ENCODE peak calls at places on chromosomes 3 and 15, in four cellular contexts. One of them, this sample, is unnamed.

GRCh38 chr3:52831500-52832301 is 1.2 kb upstream of the ITIH4 start:
- DNase-seq in endothelial cell of umbilical vein: peak; percentile 72
- DNase-seq in heart left ventricle: no peak
- DNase-seq in sigmoid colon: peak; percentile 85
- DNase-seq in this sample: peak; percentile 64

GRCh38 chr3:176927985-176928931 is 269.0 kb downstream of the TBL1XR1 start:
- DNase-seq in endothelial cell of umbilical vein: no peak
- DNase-seq in heart left ventricle: no peak
- DNase-seq in sigmoid colon: no peak
- DNase-seq in this sample: no peak

GRCh38 chr3:113498221-113499005 is 16.5 kb downstream of the SPICE1 start:
- DNase-seq in endothelial cell of umbilical vein: peak; percentile 87
- DNase-seq in heart left ventricle: no peak
- DNase-seq in sigmoid colon: no peak
- DNase-seq in this sample: no peak

GRCh38 chr3:57128863-57129602 is 36.1 kb downstream of the IL17RD start:
- DNase-seq in endothelial cell of umbilical vein: no peak
- DNase-seq in heart left ventricle: no peak
- DNase-seq in sigmoid colon: no peak
- DNase-seq in this sample: no peak

GRCh38 chr3:117019082-117019713 is 309.6 kb downstream of the TUSC7 start:
- DNase-seq in endothelial cell of umbilical vein: peak; percentile 67
- DNase-seq in heart left ventricle: peak; percentile 35
- DNase-seq in sigmoid colon: peak; percentile 75
- DNase-seq in this sample: peak; percentile 87

GRCh38 chr15:96331942-96332853 is 1.7 kb downstream of the NR2F2 start:
- DNase-seq in endothelial cell of umbilical vein: peak; percentile 40
- DNase-seq in heart left ventricle: no peak
- DNase-seq in sigmoid colon: peak; percentile 77
- DNase-seq in this sample: peak; percentile 37

GRCh38 chr3:38579146-38579545 is 70.3 kb downstream of the SCN5A start:
- DNase-seq in endothelial cell of umbilical vein: no peak
- DNase-seq in heart left ventricle: peak; percentile 88
- DNase-seq in sigmoid colon: no peak
- DNase-seq in this sample: no peak

GRCh38 chr15:99019558-99020540 is 12.3 kb upstream of the PGPEP1L start:
- DNase-seq in endothelial cell of umbilical vein: no peak
- DNase-seq in heart left ventricle: no peak
- DNase-seq in sigmoid colon: no peak
- DNase-seq in this sample: peak; percentile 37

GRCh38 chr15:79897701-79898113 is 893 bp upstream of the MTHFS start:
- DNase-seq in endothelial cell of umbilical vein: no peak
- DNase-seq in heart left ventricle: no peak
- DNase-seq in sigmoid colon: no peak
- DNase-seq in this sample: no peak

GRCh38 chr15:47820780-47821319 is 103.5 kb downstream of the SEMA6D start:
- DNase-seq in endothelial cell of umbilical vein: peak; percentile 50
- DNase-seq in heart left ventricle: no peak
- DNase-seq in sigmoid colon: no peak
- DNase-seq in this sample: no peak

GRCh38 chr3:105518806-105519418 is 152.2 kb downstream of the ALCAM start:
- DNase-seq in endothelial cell of umbilical vein: peak; percentile 78
- DNase-seq in heart left ventricle: no peak
- DNase-seq in sigmoid colon: no peak
- DNase-seq in this sample: no peak

GRCh38 chr15:60883691-60884319 is 345.3 kb downstream of the RORA start:
- DNase-seq in endothelial cell of umbilical vein: no peak
- DNase-seq in heart left ventricle: no peak
- DNase-seq in sigmoid colon: no peak
- DNase-seq in this sample: no peak

GRCh38 chr3:150680562-150680961 is 23.2 kb downstream of the ERICH6 start:
- DNase-seq in endothelial cell of umbilical vein: no peak
- DNase-seq in heart left ventricle: no peak
- DNase-seq in sigmoid colon: no peak
- DNase-seq in this sample: no peak

GRCh38 chr3:106699093-106699492 is 678.1 kb upstream of the CCDC54 start:
- DNase-seq in endothelial cell of umbilical vein: no peak
- DNase-seq in heart left ventricle: no peak
- DNase-seq in sigmoid colon: no peak
- DNase-seq in this sample: no peak

GRCh38 chr15:38560456-38560926 is 4.1 kb downstream of the RASGRP1 start:
- DNase-seq in endothelial cell of umbilical vein: no peak
- DNase-seq in heart left ventricle: no peak
- DNase-seq in sigmoid colon: no peak
- DNase-seq in this sample: no peak

GRCh38 chr15:38563723-38564519 is 693 bp downstream of the RASGRP1 start:
- DNase-seq in endothelial cell of umbilical vein: peak; percentile 48
- DNase-seq in heart left ventricle: peak; percentile 72
- DNase-seq in sigmoid colon: no peak
- DNase-seq in this sample: peak; percentile 43

GRCh38 chr15:38559908-38560307 is 4.7 kb downstream of the RASGRP1 start:
- DNase-seq in endothelial cell of umbilical vein: no peak
- DNase-seq in heart left ventricle: no peak
- DNase-seq in sigmoid colon: no peak
- DNase-seq in this sample: no peak

GRCh38 chr15:38564557-38565286 is at the start of gene RASGRP1:
- DNase-seq in endothelial cell of umbilical vein: peak; percentile 59
- DNase-seq in heart left ventricle: peak; percentile 48
- DNase-seq in sigmoid colon: peak; percentile 68
- DNase-seq in this sample: no peak

DNA sequence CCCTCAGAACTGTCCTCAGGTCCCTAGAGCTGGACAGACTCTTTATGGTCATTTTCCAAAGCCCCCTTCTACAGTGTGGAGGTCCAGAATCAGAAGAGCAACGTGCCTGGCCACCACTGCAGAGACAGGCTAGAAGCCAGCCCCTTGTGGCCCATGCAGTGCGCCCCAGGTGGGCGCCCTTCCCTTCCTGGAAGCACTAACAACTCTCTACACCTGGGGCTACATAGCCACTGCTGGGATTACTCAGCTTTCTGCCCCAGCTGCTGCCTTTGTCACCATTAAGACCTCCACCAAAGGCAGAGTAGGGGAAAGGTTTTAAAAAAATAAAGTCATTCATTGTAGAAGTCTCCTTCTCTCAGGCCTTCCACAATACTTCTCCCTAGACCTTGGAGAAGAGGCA is 2.3 kb downstream of the RASGRP1 start:
- DNase-seq in endothelial cell of umbilical vein: no peak
- DNase-seq in heart left ventricle: no peak
- DNase-seq in sigmoid colon: no peak
- DNase-seq in this sample: no peak
- H3K4me3 ChIP-seq in endothelial cell of umbilical vein: no peak overlapping the region
- H3K4me3 ChIP-seq in heart left ventricle: no peak overlapping the region
- H3K4me3 ChIP-seq in sigmoid colon: no peak overlapping the region
- H3K4me3 ChIP-seq in this sample: no peak overlapping the region

GRCh38 chr3:193929373-193929772 is 206.6 kb upstream of the HES1 start:
- DNase-seq in endothelial cell of umbilical vein: no peak
- DNase-seq in heart left ventricle: no peak
- DNase-seq in sigmoid colon: no peak
- DNase-seq in this sample: no peak
- TF ChIP-seq POLR2A in endothelial cell of umbilical vein: no peak
- TF ChIP-seq POLR2A in heart left ventricle: no peak
- TF ChIP-seq POLR2A in sigmoid colon: no peak
- TF ChIP-seq POLR2A in this sample: no peak

GRCh38 chr3:64588381-64588780 is 99.4 kb downstream of the ADAMTS9 start:
- DNase-seq in endothelial cell of umbilical vein: no peak
- DNase-seq in heart left ventricle: no peak
- DNase-seq in sigmoid colon: no peak
- DNase-seq in this sample: no peak
- H3K4me3 ChIP-seq in endothelial cell of umbilical vein: no peak overlapping the region
- H3K4me3 ChIP-seq in heart left ventricle: no peak overlapping the region
- H3K4me3 ChIP-seq in sigmoid colon: no peak overlapping the region
- H3K4me3 ChIP-seq in this sample: no peak overlapping the region

DNA sequence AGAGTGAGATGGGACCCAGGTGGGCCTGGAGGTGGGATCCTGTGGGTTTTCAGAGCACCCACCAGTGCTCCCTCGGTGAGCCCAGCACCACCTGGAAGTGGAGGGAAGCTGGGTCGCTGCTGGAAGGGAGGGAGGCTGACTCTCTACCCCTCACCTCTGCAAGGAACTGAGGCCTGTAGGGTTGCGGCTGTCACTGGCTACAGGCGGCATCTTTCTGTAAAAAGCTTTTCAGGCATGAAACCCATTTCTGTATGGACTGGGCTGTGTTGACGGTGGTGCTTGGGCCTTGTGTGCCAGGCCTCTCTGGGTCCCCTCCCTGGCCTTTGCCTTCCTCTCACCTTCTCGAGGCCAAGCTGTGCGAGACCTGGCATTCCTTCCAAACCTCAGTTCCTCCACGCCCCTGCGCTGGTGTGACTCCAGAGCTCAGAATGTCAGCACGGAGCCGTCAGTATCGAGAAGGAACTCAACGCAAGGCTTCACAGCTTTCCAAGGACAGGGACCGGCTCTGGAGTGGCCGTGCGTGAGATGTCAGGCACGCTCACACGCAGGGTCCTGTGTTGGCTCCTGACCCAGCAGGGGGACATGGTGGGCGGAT is 16.6 kb downstream of the ABTB1 start:
- DNase-seq in endothelial cell of umbilical vein: no peak
- DNase-seq in heart left ventricle: no peak
- DNase-seq in sigmoid colon: peak; percentile 53
- DNase-seq in this sample: peak; percentile 79
- TF ChIP-seq POLR2A in endothelial cell of umbilical vein: no peak
- TF ChIP-seq POLR2A in heart left ventricle: no peak
- TF ChIP-seq POLR2A in sigmoid colon: no peak
- TF ChIP-seq POLR2A in this sample: no peak

This sample was measured in lower leg skin.